ENCODE peak calls at places on chromosome 2, in ten cellular contexts. B is fibroblast of lung; N is HFF-Myc; O is D341Med; K is stimulated activated CD4-positive, alpha-beta T cell treated with anti-CD3 and anti-CD28 coated beads, Interleukin-2, amount 100 ng/mL, for 24 hours; J is EL; F is A549; A is NCI-H1436 treated with DMSO at 0.1 percent for 48 hours; L is endothelial cell; R is thyroid gland. C is an unnamed sample.

GRCh38 chr2:3504741-3505140 is 14.6 kb downstream of the ADI1 start:
- DNase-seq in A (no peak), B (no peak), R (no peak), K (no peak), L (no peak), F (no peak), N (no peak), J (no peak), O (no peak), C (no peak)

GRCh38 chr2:176999331-176999730 is 213.3 kb upstream of the HNRNPA3 start:
- DNase-seq in J (peak; percentile 2), L (no peak), B (peak; percentile 15), R (peak; percentile 7), N (no peak), F (no peak), A (no peak), O (no peak), K (no peak), C (no peak)

GRCh38 chr2:198930170-198930569 is 527.6 kb downstream of the SATB2 start:
- DNase-seq in R (no peak), B (no peak), J (peak; percentile 12), L (no peak), O (no peak), N (no peak), F (no peak), A (no peak), K (no peak), C (no peak)

GRCh38 chr2:10863837-10864236 is 47.9 kb upstream of the KCNF1 start:
- DNase-seq in K (no peak), N (no peak), R (no peak), A (no peak), L (no peak), O (no peak), J (no peak), B (peak; percentile 25), F (no peak), C (no peak)

GRCh38 chr2:110773470-110773921 is 41.1 kb downstream of the ACOXL start:
- DNase-seq in K (no peak), N (no peak), B (no peak), A (no peak), J (no peak), L (no peak), R (peak; percentile 91), F (no peak), O (no peak), C (no peak)

GRCh38 chr2:188326669-188327301 is 35.1 kb downstream of the GULP1 start:
- DNase-seq in F (no peak), O (no peak), N (no peak), L (no peak), B (peak; percentile 54), R (no peak), K (no peak), A (no peak), J (no peak), C (no peak)

GRCh38 chr2:236928353-236929153 is 157.1 kb upstream of the COPS8 start:
- DNase-seq in B (no peak), F (no peak), K (no peak), J (no peak), A (no peak), R (no peak), O (no peak), N (no peak), L (no peak), C (no peak)

GRCh38 chr2:207854484-207855386 is 85.0 kb upstream of the FZD5 start:
- DNase-seq in J (peak; percentile 70), F (no peak), K (no peak), B (peak; percentile 95), A (no peak), R (no peak), O (no peak), N (peak; percentile 16), L (no peak), C (no peak)

GRCh38 chr2:173359231-173359630 is 4.6 kb downstream of the CDCA7 start:
- DNase-seq in J (peak; percentile 13), O (no peak), A (no peak), R (no peak), K (no peak), N (no peak), F (no peak), L (no peak), B (peak; percentile 72), C (no peak)

GRCh38 chr2:26401739-26402541 is at the start of gene DRC1:
- DNase-seq in L (peak; percentile 95), A (peak; percentile 12), K (no peak), J (peak; percentile 73), O (peak; percentile 53), N (peak; percentile 37), R (peak; percentile 92), B (peak; percentile 75), F (peak; percentile 98), C (peak; percentile 87)

GRCh38 chr2:152369176-152369860 is 34.3 kb downstream of the FMNL2 start:
- DNase-seq in F (no peak), L (no peak), N (peak; percentile 56), A (no peak), R (no peak), J (peak; percentile 90), K (no peak), B (peak; percentile 91), O (no peak), C (no peak)

GRCh38 chr2:42562474-42563144 is 5.8 kb upstream of the MTA3 start:
- DNase-seq in A (no peak), B (no peak), O (no peak), L (no peak), R (no peak), J (no peak), N (no peak), K (no peak), F (no peak), C (no peak)

C was measured in iPS DF 6.9.